ENCODE peak calls at places on chromosome 3, in nine cellular contexts. W, B, L, A, F, T, N, Q and H are unnamed samples.

GRCh38 chr3:180018588-180018987 is 18.1 kb downstream of the PEX5L start:
- DNase-seq in W (no peak), F (no peak), L (no peak), T (no peak), Q (peak), N (no peak), B (no peak), A (no peak), H (no peak)

GRCh38 chr3:141556034-141556433 is 69.2 kb downstream of the RASA2 start:
- DNase-seq in B (no peak), N (peak), W (no peak), Q (no peak), L (peak), A (no peak), F (no peak), T (peak), H (peak)

GRCh38 chr3:42080452-42080872 is 10.7 kb upstream of the TRAK1 start:
- DNase-seq in W (no peak), F (no peak), L (peak), B (no peak), A (no peak), Q (peak), N (peak), T (peak), H (peak)

GRCh38 chr3:101379695-101380376 is 59.5 kb upstream of the IMPG2 start:
- DNase-seq in N (no peak), W (no peak), A (no peak), T (no peak), L (no peak), Q (no peak), B (no peak), F (no peak), H (no peak)

GRCh38 chr3:27134165-27134796 is 234.9 kb downstream of the NEK10 start:
- DNase-seq in B (peak), W (peak), L (peak), A (peak), N (peak), F (no peak), T (peak), Q (peak), H (peak)

GRCh38 chr3:174907027-174907426 is 47.9 kb downstream of the NAALADL2 start:
- DNase-seq in Q (no peak), F (no peak), T (no peak), A (no peak), L (no peak), W (no peak), N (peak), B (no peak), H (no peak)

GRCh38 chr3:23553353-23553752 is 252.4 kb upstream of the UBE2E1 start:
- DNase-seq in A (no peak), T (no peak), N (no peak), L (no peak), Q (no peak), W (no peak), F (no peak), B (no peak), H (no peak)

GRCh38 chr3:195559723-195560409 is 16.7 kb upstream of the PPP1R2 start:
- DNase-seq in T (no peak), B (no peak), F (no peak), A (no peak), N (no peak), Q (no peak), L (no peak), W (no peak), H (no peak)

GRCh38 chr3:129344540-129345220 is 66.0 kb downstream of the HMCES start:
- DNase-seq in F (no peak), Q (peak), T (peak), N (no peak), A (no peak), B (no peak), L (peak), W (no peak), H (peak)

GRCh38 chr3:6726811-6727210 is 134.1 kb upstream of the GRM7 start:
- DNase-seq in F (no peak), T (no peak), A (no peak), B (no peak), Q (no peak), W (no peak), N (no peak), L (no peak), H (no peak)

GRCh38 chr3:29370451-29371420 is 89.9 kb downstream of the RBMS3 start:
- DNase-seq in L (no peak), F (no peak), T (no peak), N (peak), B (no peak), Q (no peak), A (no peak), W (no peak), H (no peak)

GRCh38 chr3:2485027-2485375 is 386.3 kb downstream of the CNTN4 start:
- DNase-seq in W (no peak), Q (no peak), L (no peak), N (no peak), B (no peak), A (no peak), T (no peak), F (peak), H (no peak)

GRCh38 chr3:51935886-51936755 is 5.6 kb downstream of the RRP9 start:
- DNase-seq in B (no peak), W (no peak), N (no peak), F (peak), Q (no peak), A (no peak), L (no peak), T (no peak), H (no peak)

GRCh38 chr3:58005662-58006061 is 2.6 kb upstream of the FLNB start:
- DNase-seq in T (peak), L (peak), A (no peak), W (peak), B (no peak), F (no peak), Q (no peak), N (peak), H (peak)

GRCh38 chr3:159733194-159733860 is 255.3 kb upstream of the IL12A start:
- DNase-seq in F (no peak), W (peak), T (peak), L (no peak), A (no peak), N (peak), B (no peak), Q (no peak), H (peak)

GRCh38 chr3:13500133-13500885 is 20.2 kb downstream of the HDAC11 start:
- DNase-seq in A (no peak), N (no peak), F (peak), W (no peak), B (no peak), Q (peak), L (no peak), T (peak), H (peak)

GRCh38 chr3:46353639-46354410 is at the start of gene CCR2:
- DNase-seq in B (no peak), W (no peak), N (peak), A (no peak), Q (no peak), F (no peak), T (no peak), L (peak), H (no peak)

GRCh38 chr3:113844622-113845222 is 6.1 kb downstream of the GRAMD1C start:
- DNase-seq in W (peak), Q (no peak), T (peak), N (peak), B (no peak), L (peak), F (no peak), A (no peak), H (peak)

GRCh38 chr3:119559441-119559963 is at the start of gene CD80:
- DNase-seq in N (peak), B (peak), L (peak), F (no peak), A (peak), T (peak), Q (peak), W (peak), H (peak)
- TF ChIP-seq CTCF in N (no peak), B (peak), L (peak), F (peak), A (no peak), T (peak), Q (peak), W (peak), H (peak)

GRCh38 chr3:19489936-19490335 is 341.6 kb downstream of the KCNH8 start:
- DNase-seq in T (no peak), Q (peak), W (no peak), L (no peak), A (no peak), F (no peak), N (no peak), B (no peak), H (no peak)
- H3K4me3 ChIP-seq in T (no peak), Q (no peak), W (no peak), L (no peak), A (no peak), F (no peak), N (no peak), B (no peak), H (no peak)

DNA sequence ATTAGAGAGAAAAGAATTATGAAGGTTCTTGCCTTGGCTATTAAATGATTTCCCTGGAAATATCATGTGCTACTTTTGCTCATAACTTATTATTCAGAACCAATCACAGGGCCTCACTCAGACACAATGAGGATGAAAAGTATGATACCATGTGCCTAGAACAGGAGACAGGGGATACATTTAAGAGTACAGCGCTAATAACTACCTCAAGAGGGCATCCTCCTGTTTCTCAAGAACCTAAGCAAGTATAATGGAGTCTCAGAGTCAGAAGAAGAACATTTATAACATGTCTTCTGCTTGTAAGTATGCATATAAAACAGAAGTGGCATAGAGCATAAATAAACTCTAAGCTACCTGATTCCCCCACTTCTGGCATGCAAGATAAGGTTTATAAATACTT is 125.4 kb upstream of the MME start:
- DNase-seq in T (peak), N (peak), B (no peak), W (peak), A (no peak), L (peak), Q (no peak), F (no peak), H (peak)
- TF ChIP-seq CTCF in T (peak), N (peak), B (no peak), W (peak), A (no peak), L (peak), Q (peak), F (peak), H (peak)

DNA sequence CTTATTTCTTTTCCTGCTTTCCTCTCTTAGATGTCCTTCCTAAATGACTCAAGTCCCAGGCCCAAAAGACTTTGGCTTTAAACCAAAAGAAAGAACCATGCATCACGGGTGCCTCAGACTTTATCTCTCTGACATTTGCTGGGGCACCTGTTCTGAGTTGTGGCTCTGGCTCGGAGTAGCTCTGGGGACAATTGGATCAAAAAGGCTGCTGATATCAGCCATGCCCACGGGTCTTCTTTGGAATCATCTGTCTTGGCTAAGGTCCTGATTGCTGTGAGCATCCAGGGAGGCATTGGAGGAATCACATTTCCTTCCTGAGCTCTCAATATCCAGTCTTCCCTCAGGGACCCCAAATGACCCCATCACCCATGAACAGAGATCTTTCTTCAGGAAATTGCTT is 59.9 kb downstream of the CLSTN2 start:
- DNase-seq in A (no peak), N (no peak), T (no peak), L (no peak), W (no peak), Q (no peak), B (no peak), F (no peak), H (no peak)
- H3K4me3 ChIP-seq in A (no peak), N (no peak), T (no peak), L (no peak), W (no peak), Q (no peak), B (no peak), F (no peak), H (no peak)

DNA sequence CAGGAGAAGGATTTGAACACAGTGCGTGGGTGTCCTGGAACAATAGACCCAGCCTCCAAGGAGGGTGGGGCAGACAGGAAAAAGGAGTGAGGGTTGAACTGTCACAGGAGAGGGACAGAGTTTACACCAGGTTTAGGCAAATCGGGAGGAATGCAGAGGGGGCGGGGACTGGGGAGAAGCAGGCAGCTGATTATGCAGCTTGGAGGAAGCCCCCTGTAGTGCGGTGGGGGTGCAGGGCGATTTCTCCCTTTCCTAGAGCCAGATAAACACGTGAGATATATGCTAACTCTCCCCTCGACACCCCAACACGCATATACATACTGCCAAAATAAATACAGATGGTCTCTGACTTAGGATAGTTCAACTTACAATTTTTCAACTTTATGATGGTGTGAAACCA is 108.6 kb upstream of the PRR20G start:
- DNase-seq in T (no peak), Q (peak), N (no peak), W (no peak), B (no peak), F (peak), A (no peak), L (no peak), H (no peak)
- TF ChIP-seq CTCF in T (no peak), Q (no peak), N (no peak), W (no peak), B (no peak), F (no peak), A (no peak), L (no peak), H (no peak)

GRCh38 chr3:11845661-11846060 is 1.0 kb downstream of the TAMM41 start:
- DNase-seq in B (no peak), A (no peak), W (no peak), T (no peak), N (no peak), Q (no peak), F (no peak), L (peak), H (no peak)
- H3K4me3 ChIP-seq in B (peak), A (peak), W (peak), T (peak), N (peak), Q (peak), F (peak), L (peak), H (peak)

GRCh38 chr3:65083240-65083639 is 395.4 kb upstream of the ADAMTS9 start:
- DNase-seq in B (no peak), T (peak), W (no peak), Q (no peak), L (no peak), N (peak), F (no peak), A (no peak), H (peak)

GRCh38 chr3:65078748-65079147 is 390.9 kb upstream of the ADAMTS9 start:
- DNase-seq in Q (no peak), N (no peak), W (no peak), F (no peak), T (no peak), B (no peak), A (no peak), L (no peak), H (no peak)

GRCh38 chr3:65077124-65077523 is 389.3 kb upstream of the ADAMTS9 start:
- DNase-seq in W (no peak), Q (no peak), N (no peak), T (no peak), L (no peak), B (no peak), F (no peak), A (no peak), H (no peak)

DNA sequence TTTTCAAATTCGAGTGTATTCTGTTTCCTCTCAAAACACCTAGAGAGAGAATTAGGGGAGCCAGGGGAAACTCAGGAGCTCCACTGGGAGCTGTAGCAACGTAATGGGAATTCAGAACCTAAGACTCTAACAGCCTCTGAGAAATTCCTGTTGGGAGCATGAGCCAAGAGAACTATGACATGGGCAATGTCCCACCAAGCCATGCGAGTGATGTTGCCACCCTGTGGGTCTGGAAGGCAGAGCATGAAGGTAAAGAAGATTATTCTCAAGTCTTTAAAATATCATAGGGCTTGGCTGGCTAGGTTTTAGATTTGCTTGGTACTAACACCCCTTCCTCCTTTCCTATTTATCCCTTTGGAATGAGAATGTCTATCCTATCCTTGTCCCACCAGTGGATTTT is 392.6 kb upstream of the ADAMTS9 start:
- DNase-seq in A (no peak), Q (peak), T (no peak), W (no peak), F (no peak), N (no peak), B (no peak), L (peak), H (peak)
- TF ChIP-seq CTCF in A (no peak), Q (peak), T (no peak), W (no peak), F (peak), N (no peak), B (no peak), L (no peak), H (no peak)